ENCODE peak calls at places on chromosomes 12 and 14, in six cellular contexts. One of them, this sample, is unnamed.

GRCh38 chr12:7609480-7609879 is 56.2 kb downstream of the APOBEC1 start:
- DNase-seq in thyroid gland: no peak
- DNase-seq in AG04450: no peak
- DNase-seq in substantia nigra: no peak
- DNase-seq in lung: no peak
- DNase-seq in right atrium auricular region: no peak
- DNase-seq in this sample: no peak

GRCh38 chr12:76631741-76632140 is 72.2 kb upstream of the OSBPL8 start:
- DNase-seq in thyroid gland: no peak
- DNase-seq in right atrium auricular region: no peak
- DNase-seq in lung: no peak
- DNase-seq in AG04450: no peak
- DNase-seq in substantia nigra: no peak
- DNase-seq in this sample: no peak

GRCh38 chr14:45070215-45070614 is 13.7 kb upstream of the PRPF39 start:
- DNase-seq in right atrium auricular region: no peak
- DNase-seq in substantia nigra: no peak
- DNase-seq in lung: no peak
- DNase-seq in AG04450: no peak
- DNase-seq in thyroid gland: no peak
- DNase-seq in this sample: no peak

GRCh38 chr14:84425968-84426367 is 1104.0 kb upstream of the FLRT2 start:
- DNase-seq in right atrium auricular region: no peak
- DNase-seq in AG04450: no peak
- DNase-seq in thyroid gland: no peak
- DNase-seq in substantia nigra: no peak
- DNase-seq in lung: no peak
- DNase-seq in this sample: no peak

GRCh38 chr12:24600559-24600958 is 348.3 kb downstream of the BCAT1 start:
- DNase-seq in AG04450: no peak
- DNase-seq in substantia nigra: no peak
- DNase-seq in right atrium auricular region: no peak
- DNase-seq in thyroid gland: no peak
- DNase-seq in lung: no peak
- DNase-seq in this sample: no peak

GRCh38 chr12:53737951-53738833 is 10.9 kb upstream of the CALCOCO1 start:
- DNase-seq in right atrium auricular region: no peak
- DNase-seq in thyroid gland: peak; percentile 53
- DNase-seq in AG04450: no peak
- DNase-seq in lung: no peak
- DNase-seq in substantia nigra: no peak
- DNase-seq in this sample: no peak

GRCh38 chr12:115492553-115492952 is 784.9 kb downstream of the MED13L start:
- DNase-seq in right atrium auricular region: no peak
- DNase-seq in substantia nigra: no peak
- DNase-seq in thyroid gland: no peak
- DNase-seq in lung: no peak
- DNase-seq in AG04450: no peak
- DNase-seq in this sample: no peak

GRCh38 chr12:49225551-49226166 is 36.8 kb upstream of the TUBA1A start:
- DNase-seq in substantia nigra: no peak
- DNase-seq in lung: peak; percentile 76
- DNase-seq in thyroid gland: no peak
- DNase-seq in AG04450: no peak
- DNase-seq in right atrium auricular region: no peak
- DNase-seq in this sample: no peak

GRCh38 chr14:105865266-105865903 is 339.0 kb downstream of the TMEM121 start:
- DNase-seq in lung: no peak
- DNase-seq in substantia nigra: no peak
- DNase-seq in AG04450: no peak
- DNase-seq in thyroid gland: no peak
- DNase-seq in right atrium auricular region: no peak
- DNase-seq in this sample: no peak

GRCh38 chr12:7966558-7966957 is 30.6 kb upstream of the SLC2A3 start:
- DNase-seq in thyroid gland: no peak
- DNase-seq in right atrium auricular region: no peak
- DNase-seq in substantia nigra: no peak
- DNase-seq in lung: no peak
- DNase-seq in AG04450: no peak
- DNase-seq in this sample: no peak

GRCh38 chr14:105897725-105898113 is 371.3 kb downstream of the TMEM121 start:
- DNase-seq in lung: no peak
- DNase-seq in thyroid gland: no peak
- DNase-seq in AG04450: no peak
- DNase-seq in right atrium auricular region: no peak
- DNase-seq in substantia nigra: no peak
- DNase-seq in this sample: no peak

GRCh38 chr12:111276189-111276588 is 92.7 kb downstream of the PHETA1 start:
- DNase-seq in lung: no peak
- DNase-seq in thyroid gland: no peak
- DNase-seq in right atrium auricular region: no peak
- DNase-seq in AG04450: no peak
- DNase-seq in substantia nigra: no peak
- DNase-seq in this sample: no peak

GRCh38 chr14:60655898-60656754 is 6.8 kb upstream of the SIX1 start:
- DNase-seq in lung: no peak
- DNase-seq in right atrium auricular region: no peak
- DNase-seq in substantia nigra: no peak
- DNase-seq in AG04450: no peak
- DNase-seq in thyroid gland: no peak
- DNase-seq in this sample: no peak

GRCh38 chr12:55972906-55973597 is 826 bp upstream of the RAB5B start:
- DNase-seq in lung: no peak
- DNase-seq in right atrium auricular region: no peak
- DNase-seq in AG04450: no peak
- DNase-seq in thyroid gland: no peak
- DNase-seq in substantia nigra: no peak
- DNase-seq in this sample: no peak

GRCh38 chr14:95998656-95999055 is 40.5 kb upstream of the C14orf132 start:
- DNase-seq in right atrium auricular region: no peak
- DNase-seq in AG04450: peak; percentile 13
- DNase-seq in substantia nigra: no peak
- DNase-seq in thyroid gland: no peak
- DNase-seq in lung: no peak
- DNase-seq in this sample: no peak

GRCh38 chr12:93156091-93156490 is 221.6 kb upstream of the NUDT4 start:
- DNase-seq in thyroid gland: no peak
- DNase-seq in right atrium auricular region: no peak
- DNase-seq in AG04450: no peak
- DNase-seq in lung: no peak
- DNase-seq in substantia nigra: no peak
- DNase-seq in this sample: no peak

GRCh38 chr14:104118006-104118844 is 20.2 kb upstream of the KIF26A start:
- DNase-seq in lung: no peak
- DNase-seq in substantia nigra: no peak
- DNase-seq in thyroid gland: no peak
- DNase-seq in right atrium auricular region: no peak
- DNase-seq in AG04450: no peak
- DNase-seq in this sample: no peak

GRCh38 chr14:42480235-42480634 is 873.6 kb downstream of the LRFN5 start:
- DNase-seq in thyroid gland: no peak
- DNase-seq in AG04450: no peak
- DNase-seq in lung: no peak
- DNase-seq in right atrium auricular region: no peak
- DNase-seq in substantia nigra: no peak
- DNase-seq in this sample: no peak

GRCh38 chr14:53542692-53543091 is 389.6 kb upstream of the DDHD1 start:
- DNase-seq in AG04450: no peak
- DNase-seq in lung: peak; percentile 35
- DNase-seq in substantia nigra: no peak
- DNase-seq in thyroid gland: peak; percentile 66
- DNase-seq in right atrium auricular region: no peak
- DNase-seq in this sample: no peak

GRCh38 chr12:110591508-110592051 is 8.5 kb upstream of the PPTC7 start:
- DNase-seq in AG04450: no peak
- DNase-seq in right atrium auricular region: no peak
- DNase-seq in lung: peak; percentile 54
- DNase-seq in thyroid gland: peak; percentile 62
- DNase-seq in substantia nigra: no peak
- DNase-seq in this sample: no peak

GRCh38 chr14:68384881-68385280 is 408.0 kb downstream of the ZFP36L1 start:
- DNase-seq in thyroid gland: no peak
- DNase-seq in right atrium auricular region: no peak
- DNase-seq in substantia nigra: no peak
- DNase-seq in lung: no peak
- DNase-seq in AG04450: no peak
- DNase-seq in this sample: no peak

GRCh38 chr14:35669782-35670181 is 135.8 kb downstream of the INSM2 start:
- DNase-seq in right atrium auricular region: no peak
- DNase-seq in AG04450: peak; percentile 26
- DNase-seq in thyroid gland: no peak
- DNase-seq in substantia nigra: no peak
- DNase-seq in lung: no peak
- DNase-seq in this sample: no peak

GRCh38 chr12:30719060-30719459 is 23.4 kb upstream of the IPO8 start:
- DNase-seq in right atrium auricular region: no peak
- DNase-seq in substantia nigra: no peak
- DNase-seq in lung: no peak
- DNase-seq in thyroid gland: no peak
- DNase-seq in AG04450: peak; percentile 54
- DNase-seq in this sample: no peak

GRCh38 chr12:7383157-7383556 is 60.8 kb downstream of the CD163L1 start:
- DNase-seq in substantia nigra: no peak
- DNase-seq in AG04450: no peak
- DNase-seq in right atrium auricular region: no peak
- DNase-seq in thyroid gland: no peak
- DNase-seq in lung: no peak
- DNase-seq in this sample: no peak

GRCh38 chr14:99981806-99982205 is 83.4 kb upstream of the EVL start:
- DNase-seq in right atrium auricular region: no peak
- DNase-seq in lung: no peak
- DNase-seq in thyroid gland: no peak
- DNase-seq in substantia nigra: no peak
- DNase-seq in AG04450: no peak
- DNase-seq in this sample: no peak

GRCh38 chr14:99986416-99986815 is 78.8 kb upstream of the EVL start:
- DNase-seq in substantia nigra: no peak
- DNase-seq in thyroid gland: no peak
- DNase-seq in AG04450: no peak
- DNase-seq in right atrium auricular region: no peak
- DNase-seq in lung: no peak
- DNase-seq in this sample: no peak

GRCh38 chr14:99980299-99980698 is 84.9 kb upstream of the EVL start:
- DNase-seq in AG04450: no peak
- DNase-seq in lung: no peak
- DNase-seq in thyroid gland: peak; percentile 26
- DNase-seq in right atrium auricular region: no peak
- DNase-seq in substantia nigra: no peak
- DNase-seq in this sample: no peak

GRCh38 chr14:99983251-99984012 is 81.8 kb upstream of the EVL start:
- DNase-seq in substantia nigra: no peak
- DNase-seq in lung: no peak
- DNase-seq in AG04450: no peak
- DNase-seq in right atrium auricular region: no peak
- DNase-seq in thyroid gland: no peak
- DNase-seq in this sample: no peak

GRCh38 chr14:99982449-99983250 is 82.6 kb upstream of the EVL start:
- DNase-seq in right atrium auricular region: no peak
- DNase-seq in substantia nigra: no peak
- DNase-seq in AG04450: peak; percentile 45
- DNase-seq in thyroid gland: peak; percentile 50
- DNase-seq in lung: no peak
- DNase-seq in this sample: peak; percentile 54
- H3K27ac ChIP-seq in right atrium auricular region: no peak overlapping the region
- H3K27ac ChIP-seq in substantia nigra: no peak overlapping the region
- H3K27ac ChIP-seq in AG04450: no peak overlapping the region
- H3K27ac ChIP-seq in thyroid gland: no peak overlapping the region
- H3K27ac ChIP-seq in lung: no peak overlapping the region
- H3K27ac ChIP-seq in this sample: no peak overlapping the region

GRCh38 chr12:88538250-88538649 is 42.0 kb downstream of the KITLG start:
- DNase-seq in right atrium auricular region: no peak
- DNase-seq in AG04450: no peak
- DNase-seq in substantia nigra: no peak
- DNase-seq in lung: no peak
- DNase-seq in thyroid gland: no peak
- DNase-seq in this sample: no peak
- H3K27ac ChIP-seq in right atrium auricular region: no peak overlapping the region
- H3K27ac ChIP-seq in AG04450: no peak overlapping the region
- H3K27ac ChIP-seq in substantia nigra: no peak overlapping the region
- H3K27ac ChIP-seq in lung: no peak overlapping the region
- H3K27ac ChIP-seq in thyroid gland: no peak overlapping the region
- H3K27ac ChIP-seq in this sample: no peak overlapping the region

DNA sequence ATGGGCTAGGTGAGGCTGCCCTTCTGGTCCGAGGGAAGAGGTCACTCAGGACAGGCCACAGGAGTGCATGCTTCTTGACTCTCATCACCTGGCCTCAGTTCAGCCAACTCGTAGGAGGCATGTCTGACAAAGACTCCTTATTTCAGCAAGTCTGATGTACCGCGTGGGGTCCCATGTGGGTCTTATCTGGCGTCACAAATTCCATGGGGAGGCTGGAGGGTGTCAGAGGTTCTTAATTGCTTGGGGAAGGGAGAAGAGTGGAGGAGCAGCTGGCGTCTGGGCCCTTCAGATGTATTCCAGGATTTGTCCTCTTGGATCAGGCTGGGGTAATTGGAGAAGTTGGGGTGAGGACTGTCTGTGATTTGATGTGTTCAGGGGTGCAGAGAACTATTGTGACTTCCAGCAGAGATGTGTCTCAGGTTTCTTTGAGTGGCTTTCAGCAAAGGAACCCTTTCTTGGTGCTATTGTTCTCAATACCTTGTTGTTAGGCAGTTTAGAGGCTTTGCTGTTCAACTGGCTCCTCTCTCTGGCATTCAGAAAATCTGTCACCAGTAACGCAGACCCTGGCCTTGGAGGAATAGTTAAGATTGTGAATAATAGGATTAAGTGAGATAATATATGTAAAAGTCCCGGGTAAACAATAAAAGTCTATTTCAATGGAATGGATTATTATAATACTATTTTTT is 60.1 kb downstream of the SUSD6 start:
- DNase-seq in substantia nigra: no peak
- DNase-seq in AG04450: no peak
- DNase-seq in thyroid gland: no peak
- DNase-seq in lung: no peak
- DNase-seq in right atrium auricular region: no peak
- DNase-seq in this sample: no peak
- H3K27ac ChIP-seq in substantia nigra: no peak overlapping the region
- H3K27ac ChIP-seq in AG04450: no peak overlapping the region
- H3K27ac ChIP-seq in thyroid gland: peak overlapping the region; percentile 95
- H3K27ac ChIP-seq in lung: no peak overlapping the region
- H3K27ac ChIP-seq in right atrium auricular region: no peak overlapping the region
- H3K27ac ChIP-seq in this sample: no peak overlapping the region

GRCh38 chr12:124496584-124496983 is 70.8 kb downstream of the NCOR2 start:
- DNase-seq in right atrium auricular region: no peak
- DNase-seq in thyroid gland: no peak
- DNase-seq in AG04450: no peak
- DNase-seq in lung: no peak
- DNase-seq in substantia nigra: no peak
- DNase-seq in this sample: no peak

GRCh38 chr12:124495194-124495983 is 72.0 kb downstream of the NCOR2 start:
- DNase-seq in AG04450: no peak
- DNase-seq in lung: no peak
- DNase-seq in right atrium auricular region: no peak
- DNase-seq in substantia nigra: no peak
- DNase-seq in thyroid gland: no peak
- DNase-seq in this sample: no peak

GRCh38 chr12:124498178-124498869 is 69.1 kb downstream of the NCOR2 start:
- DNase-seq in lung: no peak
- DNase-seq in AG04450: no peak
- DNase-seq in right atrium auricular region: no peak
- DNase-seq in thyroid gland: no peak
- DNase-seq in substantia nigra: no peak
- DNase-seq in this sample: no peak

GRCh38 chr12:124497658-124498057 is 69.8 kb downstream of the NCOR2 start:
- DNase-seq in substantia nigra: no peak
- DNase-seq in lung: no peak
- DNase-seq in AG04450: peak; percentile 69
- DNase-seq in thyroid gland: no peak
- DNase-seq in right atrium auricular region: peak; percentile 93
- DNase-seq in this sample: no peak

GRCh38 chr12:124497039-124497438 is 70.4 kb downstream of the NCOR2 start:
- DNase-seq in AG04450: no peak
- DNase-seq in thyroid gland: no peak
- DNase-seq in substantia nigra: no peak
- DNase-seq in lung: no peak
- DNase-seq in right atrium auricular region: peak; percentile 78
- DNase-seq in this sample: no peak
- H3K27ac ChIP-seq in AG04450: peak overlapping the region; percentile 92
- H3K27ac ChIP-seq in thyroid gland: no peak overlapping the region
- H3K27ac ChIP-seq in substantia nigra: peak overlapping the region; percentile 92
- H3K27ac ChIP-seq in lung: no peak overlapping the region
- H3K27ac ChIP-seq in right atrium auricular region: peak overlapping the region; percentile 79
- H3K27ac ChIP-seq in this sample: no peak overlapping the region

This sample was measured in iPS DF 6.9.